ENCODE peak calls at places on chromosomes 4 and X, in five cellular contexts. J, G, U, X and I are unnamed samples.

GRCh38 chrX:47649302-47649701 is 1.1 kb downstream of the ELK1 start:
- DNase-seq in J (no peak), G (no peak), U (no peak), X (no peak), I (no peak)

GRCh38 chr4:113749178-113749577 is 12.4 kb downstream of the CAMK2D start:
- DNase-seq in J (no peak), G (no peak), U (no peak), X (no peak), I (no peak)

GRCh38 chrX:155695419-155695818 is 82.7 kb upstream of the TMLHE start:
- DNase-seq in J (no peak), G (no peak), U (no peak), X (no peak), I (no peak)

GRCh38 chrX:58025979-58026378 is 115.7 kb upstream of the ZXDA start:
- DNase-seq in J (no peak), G (no peak), U (peak), X (no peak), I (no peak)

GRCh38 chrX:12819231-12819630 is 28.0 kb downstream of the PRPS2 start:
- DNase-seq in J (no peak), G (no peak), U (peak), X (no peak), I (no peak)

GRCh38 chr4:153114771-153115321 is 89.4 kb upstream of the TRIM2 start:
- DNase-seq in J (no peak), G (no peak), U (peak), X (no peak), I (no peak)

GRCh38 chr4:72418458-72418857 is 150.6 kb downstream of the ADAMTS3 start:
- DNase-seq in J (no peak), G (no peak), U (peak), X (no peak), I (peak)

GRCh38 chrX:37755073-37755472 is 24.8 kb upstream of the CYBB start:
- DNase-seq in J (no peak), G (no peak), U (no peak), X (peak), I (no peak)

GRCh38 chr4:189299706-189300105 is 641.0 kb upstream of the FRG1 start:
- DNase-seq in J (no peak), G (no peak), U (no peak), X (no peak), I (no peak)

GRCh38 chr4:15776871-15777648 is 1.1 kb upstream of the CD38 start:
- DNase-seq in J (no peak), G (no peak), U (no peak), X (no peak), I (no peak)

GRCh38 chr4:78032446-78032845 is 24.7 kb upstream of the FRAS1 start:
- DNase-seq in J (no peak), G (no peak), U (no peak), X (no peak), I (no peak)

GRCh38 chr4:37245391-37245954 is 930 bp downstream of the NWD2 start:
- DNase-seq in J (no peak), G (no peak), U (no peak), X (no peak), I (no peak)

GRCh38 chrX:15170927-15171326 is 99.0 kb downstream of the ASB9 start:
- DNase-seq in J (no peak), G (no peak), U (no peak), X (no peak), I (no peak)

GRCh38 chr4:8387615-8388266 is 52.8 kb downstream of the ACOX3 start:
- DNase-seq in J (no peak), G (no peak), U (no peak), X (no peak), I (no peak)

GRCh38 chr4:48017108-48017527 is 546 bp downstream of the NIPAL1 start:
- DNase-seq in J (peak), G (peak), U (peak), X (peak), I (no peak)

GRCh38 chr4:26877946-26878345 is 17.3 kb downstream of the STIM2 start:
- DNase-seq in J (no peak), G (no peak), U (no peak), X (no peak), I (no peak)

GRCh38 chr4:25799522-25799921 is 63.3 kb downstream of the SEL1L3 start:
- DNase-seq in J (no peak), G (no peak), U (no peak), X (no peak), I (no peak)

GRCh38 chr4:70613182-70613892 is 15.2 kb upstream of the ENAM start:
- DNase-seq in J (no peak), G (no peak), U (no peak), X (no peak), I (no peak)

GRCh38 chrX:103464071-103464773 is 55.1 kb downstream of the RAB40A start:
- DNase-seq in J (no peak), G (no peak), U (peak), X (peak), I (no peak)

GRCh38 chr4:164440196-164440595 is 313.7 kb upstream of the SMIM31 start:
- DNase-seq in J (no peak), G (no peak), U (no peak), X (no peak), I (no peak)

GRCh38 chr4:24428850-24429249 is 155.5 kb downstream of the DHX15 start:
- DNase-seq in J (no peak), G (no peak), U (no peak), X (no peak), I (no peak)
- TF ChIP-seq CTCF in J (no peak), G (no peak), U (no peak), X (no peak), I (peak)

DNA sequence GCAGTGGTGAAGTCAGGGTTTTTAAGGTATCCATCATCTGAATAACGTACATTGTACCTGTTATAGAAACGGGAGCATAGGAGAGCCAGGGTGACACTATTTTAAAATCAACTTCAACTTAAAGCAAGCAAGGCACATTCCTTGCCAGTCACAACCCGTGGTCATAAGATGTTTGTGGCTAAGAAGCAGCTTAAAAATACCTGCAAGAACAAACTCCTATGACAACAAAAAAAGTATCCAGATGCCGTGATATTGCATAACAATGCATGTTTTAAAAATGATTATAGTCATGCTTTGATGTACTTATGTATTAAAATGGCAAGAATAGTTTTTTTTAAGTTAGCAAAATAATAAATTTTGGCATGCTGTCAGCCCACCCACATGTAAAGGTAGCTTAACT is 16.5 kb upstream of the SYNPO2 start:
- DNase-seq in J (no peak), G (no peak), U (no peak), X (no peak), I (no peak)
- TF ChIP-seq CTCF in J (no peak), G (no peak), U (no peak), X (no peak), I (no peak)

GRCh38 chr4:139692300-139693012 is 26.8 kb downstream of the MGST2 start:
- DNase-seq in J (no peak), G (no peak), U (no peak), X (no peak), I (no peak)
- TF ChIP-seq CTCF in J (peak), G (peak), U (peak), X (peak), I (peak)

DNA sequence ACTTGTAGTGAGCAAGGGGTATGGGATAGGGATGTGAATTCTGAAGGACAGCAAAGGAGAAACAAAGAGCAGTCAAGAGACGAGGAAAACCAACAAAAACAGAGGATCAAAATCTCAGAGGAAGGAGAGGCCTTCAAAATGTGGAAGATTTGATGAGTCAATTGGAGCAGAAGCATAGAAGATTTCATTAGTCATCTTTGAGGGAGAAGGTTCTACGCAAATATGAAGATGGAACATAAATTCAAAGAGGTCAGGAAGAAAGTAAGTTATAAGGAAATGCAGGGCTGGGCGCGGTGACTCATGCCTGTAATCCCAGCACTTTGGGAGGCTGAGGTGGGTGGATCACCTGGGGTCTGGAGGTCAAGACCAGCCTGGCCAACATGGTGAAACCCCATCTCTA is 35.4 kb downstream of the MID2 start:
- DNase-seq in J (no peak), G (no peak), U (no peak), X (no peak), I (no peak)
- TF ChIP-seq CTCF in J (no peak), G (no peak), U (no peak), X (no peak), I (no peak)

DNA sequence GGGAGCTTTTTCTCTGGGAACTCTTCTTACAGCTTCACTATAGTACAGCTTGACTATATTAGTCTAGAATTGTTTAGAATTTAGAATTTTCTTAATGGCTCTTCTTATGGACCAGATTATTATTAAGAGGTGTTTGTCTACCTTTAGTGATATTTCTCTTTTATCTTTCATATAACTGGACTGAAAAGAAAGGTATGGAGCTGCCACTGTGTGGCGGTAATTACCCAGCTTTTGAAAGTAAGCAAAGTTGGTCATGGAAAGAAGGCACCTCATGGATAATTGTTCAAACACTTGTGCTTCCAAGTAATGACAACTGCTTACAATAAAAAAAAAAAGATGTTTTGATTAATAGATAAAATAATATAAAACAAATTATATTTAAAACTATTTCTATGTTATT is 1112.5 kb downstream of the TECRL start:
- DNase-seq in J (no peak), G (no peak), U (no peak), X (no peak), I (no peak)
- TF ChIP-seq CTCF in J (peak), G (no peak), U (no peak), X (no peak), I (no peak)

GRCh38 chrX:23938690-23939089 is 30.9 kb downstream of the CXorf58 start:
- DNase-seq in J (no peak), G (no peak), U (peak), X (no peak), I (no peak)
- TF ChIP-seq CTCF in J (no peak), G (no peak), U (no peak), X (no peak), I (no peak)

DNA sequence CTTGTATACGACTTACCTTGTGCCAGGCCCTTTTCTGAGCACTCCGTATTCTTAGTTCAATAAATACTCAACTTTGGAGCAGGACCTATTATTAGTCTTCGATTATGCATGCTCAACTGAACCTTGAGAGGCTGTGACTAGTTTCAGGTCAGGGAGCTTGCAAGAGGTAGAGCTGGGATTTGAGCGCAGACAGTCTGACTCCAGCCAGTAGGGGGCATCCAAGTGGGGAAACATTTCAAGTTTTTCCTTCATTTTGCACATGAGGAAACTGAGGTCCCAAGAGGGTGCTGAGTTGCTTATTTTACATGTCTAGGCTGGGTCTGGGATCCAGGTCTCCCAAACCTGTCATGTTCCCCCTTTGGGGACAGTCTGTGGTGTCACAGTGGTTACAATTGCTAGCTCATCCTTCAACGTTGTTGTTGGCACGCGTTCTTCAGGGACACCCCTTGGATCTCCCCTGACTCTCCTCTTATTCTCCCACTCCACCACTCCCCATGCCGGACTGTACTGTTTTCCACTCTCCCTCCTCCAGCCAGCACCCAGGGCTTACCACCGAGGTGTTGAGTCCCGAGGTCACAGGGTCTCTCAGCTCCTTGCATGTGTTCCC is 6.7 kb upstream of the PRICKLE3 start:
- DNase-seq in J (no peak), G (no peak), U (no peak), X (no peak), I (no peak)
- TF ChIP-seq CTCF in J (peak), G (peak), U (peak), X (peak), I (peak)

GRCh38 chrX:17535229-17535628 is 160.2 kb downstream of the NHS start:
- DNase-seq in J (no peak), G (no peak), U (no peak), X (no peak), I (no peak)
- TF ChIP-seq CTCF in J (peak), G (peak), U (peak), X (peak), I (peak)